ENCODE peak calls at places on chromosomes 12 and 14, in four cellular contexts. C is H1, X is WTC11, Q is K562. V is an unnamed sample.

GRCh38 chr14:63644741-63645140 is 3.1 kb upstream of the WDR89 start:
- DNase-seq in Q (no peak), C (no peak), X (no peak), V (no peak)

GRCh38 chr14:21395450-21395849 is 11.6 kb upstream of the SUPT16H start:
- DNase-seq in C (no peak), Q (no peak), X (no peak), V (no peak)

GRCh38 chr14:105430535-105430934 is 10.9 kb downstream of the MTA1 start:
- DNase-seq in Q (no peak), X (no peak), C (no peak), V (no peak)

GRCh38 chr12:107515446-107515958 is 170.1 kb upstream of the PWP1 start:
- DNase-seq in C (peak), Q (no peak), X (no peak), V (no peak)

GRCh38 chr12:58034311-58034710 is 92.9 kb downstream of the ATP23 start:
- DNase-seq in C (no peak), X (no peak), Q (no peak), V (no peak)

GRCh38 chr12:32494676-32495075 is 95.3 kb downstream of the FGD4 start:
- DNase-seq in Q (no peak), C (no peak), X (no peak), V (no peak)

GRCh38 chr12:42086021-42086420 is 58.7 kb downstream of the GXYLT1 start:
- DNase-seq in X (no peak), C (no peak), Q (no peak), V (no peak)

GRCh38 chr12:124294686-124295315 is at the start of gene RFLNA:
- DNase-seq in X (peak), Q (no peak), C (no peak), V (peak)

GRCh38 chr14:103729496-103730448 is 14.2 kb downstream of the ZFYVE21 start:
- DNase-seq in Q (peak), C (no peak), X (no peak), V (no peak)

GRCh38 chr14:93926209-93926872 is 803 bp upstream of the FAM181A start:
- DNase-seq in C (no peak), Q (no peak), X (no peak), V (no peak)

GRCh38 chr12:5452569-5452968 is 20.7 kb downstream of the NTF3 start:
- DNase-seq in X (no peak), Q (no peak), C (no peak), V (no peak)

GRCh38 chr12:53378222-53378621 is 1.8 kb upstream of the SP1 start:
- DNase-seq in Q (no peak), X (no peak), C (no peak), V (no peak)

GRCh38 chr12:110179291-110179690 is 55.1 kb downstream of the IFT81 start:
- DNase-seq in C (no peak), Q (no peak), X (no peak), V (no peak)

GRCh38 chr12:53327435-53328042 is 6.1 kb upstream of the AAAS start:
- DNase-seq in X (no peak), Q (no peak), C (no peak), V (peak)

GRCh38 chr12:48454675-48455074 is 17.7 kb upstream of the ANP32D start:
- DNase-seq in Q (peak), X (no peak), C (no peak), V (no peak)

GRCh38 chr14:98167702-98168101 is 1104.3 kb downstream of the BCL11B start:
- DNase-seq in X (no peak), C (no peak), Q (no peak), V (no peak)

GRCh38 chr14:95649230-95649629 is 37.0 kb upstream of the TCL1B start:
- DNase-seq in C (no peak), X (no peak), Q (no peak), V (no peak)

GRCh38 chr14:58772061-58772604 is 134.4 kb downstream of the DACT1 start:
- DNase-seq in Q (no peak), X (no peak), C (no peak), V (no peak)

GRCh38 chr12:108441549-108441948 is 73.5 kb upstream of the FICD start:
- DNase-seq in Q (no peak), X (no peak), C (no peak), V (no peak)

GRCh38 chr14:39229601-39230110 is 4.1 kb upstream of the MIA2 start:
- DNase-seq in C (no peak), X (no peak), Q (peak), V (no peak)

GRCh38 chr12:70606001-70606400 is 31.2 kb downstream of the PTPRB start:
- DNase-seq in X (no peak), Q (no peak), C (no peak), V (no peak)

GRCh38 chr14:105469456-105470162 is 5.0 kb upstream of the CRIP2 start:
- DNase-seq in X (no peak), Q (no peak), C (no peak), V (no peak)

GRCh38 chr12:116687888-116688287 is 50.0 kb downstream of the SPRING1 start:
- DNase-seq in X (peak), C (peak), Q (peak), V (peak)

GRCh38 chr14:101354726-101355125 is 206.6 kb upstream of the DIO3 start:
- DNase-seq in Q (no peak), X (no peak), C (no peak), V (no peak)

GRCh38 chr12:12896261-12896660 is 4.9 kb downstream of the GPRC5A start:
- DNase-seq in X (no peak), Q (no peak), C (no peak), V (no peak)

GRCh38 chr12:78096909-78097597 is 266.4 kb downstream of the NAV3 start:
- DNase-seq in X (no peak), C (no peak), Q (no peak), V (peak)

GRCh38 chr12:103013741-103014140 is 56.3 kb downstream of the ASCL1 start:
- DNase-seq in C (no peak), X (no peak), Q (no peak), V (no peak)

GRCh38 chr12:131202592-131203378 is 249.1 kb downstream of the ADGRD1 start:
- DNase-seq in C (no peak), X (no peak), Q (peak), V (peak)

GRCh38 chr12:22935090-22935489 is 310.1 kb downstream of the ETNK1 start:
- DNase-seq in C (no peak), X (peak), Q (no peak), V (no peak)

GRCh38 chr12:23834076-23834475 is 115.4 kb downstream of the SOX5 start:
- DNase-seq in Q (no peak), X (no peak), C (no peak), V (no peak)

GRCh38 chr12:112575559-112576067 is 156.9 kb downstream of the PTPN11 start:
- DNase-seq in Q (no peak), C (no peak), X (no peak), V (no peak)
- TF ChIP-seq TEAD4 in Q (no peak), C (no peak), X (no peak), V (no peak)

GRCh38 chr12:122126713-122127597 is 47.1 kb downstream of the IL31 start:
- DNase-seq in C (no peak), Q (no peak), X (no peak), V (no peak)
- TF ChIP-seq TEAD4 in C (no peak), Q (no peak), X (no peak), V (no peak)

DNA sequence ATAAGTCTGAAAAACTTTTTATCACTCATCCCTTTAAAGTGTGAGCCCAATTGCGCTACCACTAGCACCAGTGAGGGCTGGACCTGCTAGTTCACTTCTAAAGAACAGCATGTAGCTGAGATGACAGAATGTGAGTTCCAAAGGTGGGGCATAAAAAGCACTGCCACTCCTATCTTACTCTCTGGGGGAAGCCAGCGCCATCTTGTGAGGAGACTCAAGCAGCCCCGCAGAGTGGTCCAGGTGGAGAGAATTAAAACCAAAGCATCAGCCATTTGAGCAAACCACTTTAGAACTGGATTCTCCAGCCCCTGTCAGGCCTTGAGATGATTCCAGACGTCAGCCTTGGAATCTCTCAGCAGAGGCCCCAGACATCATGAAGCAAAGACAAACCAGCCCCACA is 39.9 kb downstream of the TMEM132D start:
- DNase-seq in X (no peak), Q (no peak), C (no peak), V (no peak)
- TF ChIP-seq TEAD4 in X (no peak), Q (no peak), C (no peak), V (no peak)

DNA sequence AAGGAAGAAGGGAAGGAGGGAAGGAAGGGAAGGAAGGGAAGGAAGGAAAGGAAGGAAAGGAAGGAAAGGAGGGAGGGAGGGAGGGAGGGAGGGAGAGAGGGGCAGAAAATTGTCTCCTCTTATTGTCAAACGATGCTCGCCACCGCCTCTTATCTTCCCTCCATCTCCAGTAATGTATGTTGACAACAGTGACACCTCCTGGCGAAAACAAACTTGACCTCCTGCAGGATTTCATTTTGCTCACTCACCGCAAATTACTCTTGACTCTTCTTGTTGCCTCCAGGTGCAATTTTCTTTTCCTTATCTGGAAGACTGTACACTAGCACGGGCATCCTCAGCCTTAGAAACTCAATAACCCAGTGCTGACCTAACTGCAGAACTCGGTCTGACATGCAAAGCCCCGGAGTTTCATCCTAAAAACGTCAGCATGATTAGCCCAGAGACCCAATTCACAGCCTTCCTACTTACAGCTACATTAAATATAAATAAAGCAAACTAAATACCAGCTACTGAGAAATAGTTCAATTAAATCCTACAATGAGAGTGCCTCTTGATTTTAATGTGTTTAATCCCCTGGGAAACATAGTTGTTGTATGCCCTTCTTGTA is 512.4 kb upstream of the TMPO start:
- DNase-seq in X (peak), C (peak), Q (peak), V (peak)
- TF ChIP-seq TEAD4 in X (no peak), C (no peak), Q (no peak), V (no peak)

GRCh38 chr12:3491938-3492867 is 1.2 kb downstream of the PRMT8 start:
- DNase-seq in X (peak), Q (peak), C (peak), V (peak)

GRCh38 chr12:3493225-3494049 is 2.4 kb downstream of the PRMT8 start:
- DNase-seq in X (peak), Q (no peak), C (no peak), V (peak)

GRCh38 chr12:3489057-3489456 is 1.9 kb upstream of the PRMT8 start:
- DNase-seq in Q (no peak), C (no peak), X (no peak), V (no peak)

GRCh38 chr12:3492868-3493224 is 1.8 kb downstream of the PRMT8 start:
- DNase-seq in Q (no peak), C (no peak), X (no peak), V (no peak)

GRCh38 chr12:3490848-3491382 is at the start of gene PRMT8:
- DNase-seq in X (peak), C (no peak), Q (no peak), V (peak)
- TF ChIP-seq TEAD4 in X (no peak), C (no peak), Q (no peak), V (no peak)

DNA sequence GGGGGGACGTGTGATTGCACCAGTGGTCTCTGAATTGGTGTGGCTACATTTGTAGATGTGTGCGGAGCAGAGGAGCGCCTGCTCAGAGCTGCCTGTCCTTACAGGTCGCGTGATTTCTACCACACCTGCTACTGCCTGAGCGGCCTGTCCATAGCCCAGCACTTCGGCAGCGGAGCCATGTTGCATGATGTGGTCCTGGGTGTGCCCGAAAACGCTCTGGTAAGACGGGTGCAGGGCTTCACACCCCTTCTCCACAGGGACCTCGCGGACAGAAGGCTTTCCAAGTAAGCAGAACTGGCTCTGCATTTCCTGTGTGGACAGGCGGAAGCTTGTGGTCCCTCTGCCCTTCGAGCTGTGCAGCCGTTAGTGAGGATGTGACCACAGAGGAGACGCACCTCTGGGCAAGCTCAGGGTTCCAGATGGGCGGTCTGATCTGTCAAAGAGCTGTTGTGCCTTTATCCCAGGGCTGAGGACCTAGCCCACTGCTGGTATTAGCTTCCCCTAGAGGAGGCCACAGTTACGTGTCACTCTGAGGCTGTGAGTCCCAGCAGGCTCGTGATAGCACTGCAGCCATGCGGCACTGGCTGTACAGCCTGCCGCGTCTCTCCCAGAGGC is 47.7 kb downstream of the MAX start:
- DNase-seq in C (no peak), Q (no peak), X (no peak), V (no peak)
- TF ChIP-seq TEAD4 in C (no peak), Q (no peak), X (no peak), V (no peak)

GRCh38 chr14:74846168-74846567 is 29.8 kb downstream of the PROX2 start:
- DNase-seq in X (no peak), C (no peak), Q (no peak), V (no peak)

GRCh38 chr14:74840603-74841030 is 35.3 kb downstream of the PROX2 start:
- DNase-seq in C (no peak), Q (no peak), X (no peak), V (no peak)

GRCh38 chr14:74841230-74842207 is 34.4 kb downstream of the PROX2 start:
- DNase-seq in C (no peak), X (no peak), Q (no peak), V (no peak)

GRCh38 chr14:74846968-74847549 is 28.9 kb downstream of the PROX2 start:
- DNase-seq in C (no peak), Q (no peak), X (no peak), V (no peak)

GRCh38 chr14:74843653-74844052 is 32.3 kb downstream of the PROX2 start:
- DNase-seq in X (no peak), Q (no peak), C (no peak), V (peak)
- TF ChIP-seq TEAD4 in X (no peak), Q (no peak), C (no peak), V (no peak)

GRCh38 chr14:61607570-61608244 is 87.6 kb upstream of the HIF1A start:
- DNase-seq in C (no peak), X (no peak), Q (no peak), V (peak)

GRCh38 chr14:61610900-61611299 is 84.4 kb upstream of the HIF1A start:
- DNase-seq in Q (no peak), X (no peak), C (no peak), V (no peak)

GRCh38 chr14:61609885-61610284 is 85.4 kb upstream of the HIF1A start:
- DNase-seq in Q (no peak), C (no peak), X (no peak), V (no peak)

GRCh38 chr14:61608245-61609142 is 86.8 kb upstream of the HIF1A start:
- DNase-seq in X (no peak), Q (no peak), C (no peak), V (peak)

DNA sequence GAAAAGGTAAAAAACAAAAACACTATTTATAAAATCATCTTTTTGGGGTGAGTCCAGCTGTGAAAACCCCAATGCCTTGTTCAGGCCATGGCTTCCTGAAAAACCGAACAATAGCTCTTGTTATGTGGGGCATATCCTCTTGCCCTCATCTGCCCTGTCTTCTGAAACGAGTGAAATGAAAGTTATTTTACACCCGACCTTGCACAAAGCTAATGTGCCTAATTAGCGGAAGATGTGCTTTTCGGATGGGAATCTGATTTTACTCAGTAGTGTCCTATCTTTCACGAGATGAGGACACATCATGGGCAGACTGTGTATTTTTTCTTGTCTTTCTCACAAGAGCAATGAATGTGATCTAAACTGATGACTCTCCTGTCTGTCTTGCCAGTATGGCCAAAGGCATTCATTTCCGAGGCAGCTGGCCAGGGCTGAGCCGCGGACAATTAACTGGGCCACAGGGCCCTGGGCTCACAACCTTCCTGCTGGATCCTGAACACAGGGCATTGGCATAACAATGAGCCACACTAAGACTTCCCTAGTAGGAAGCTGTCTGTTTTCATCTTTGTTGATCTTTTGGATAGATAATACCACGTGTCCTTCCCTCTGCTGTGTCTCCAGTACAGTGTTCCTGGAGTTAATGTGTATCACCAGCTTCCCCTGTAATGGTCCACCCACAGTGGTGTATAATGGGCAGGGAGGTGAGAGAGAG is 86.0 kb upstream of the HIF1A start:
- DNase-seq in Q (no peak), C (peak), X (peak), V (peak)
- TF ChIP-seq TEAD4 in Q (no peak), C (no peak), X (no peak), V (no peak)

GRCh38 chr12:105316931-105317330 is 13.6 kb upstream of the C12orf75 start:
- DNase-seq in C (no peak), Q (no peak), X (no peak), V (no peak)
- TF ChIP-seq TEAD4 in C (no peak), Q (no peak), X (no peak), V (no peak)

DNA sequence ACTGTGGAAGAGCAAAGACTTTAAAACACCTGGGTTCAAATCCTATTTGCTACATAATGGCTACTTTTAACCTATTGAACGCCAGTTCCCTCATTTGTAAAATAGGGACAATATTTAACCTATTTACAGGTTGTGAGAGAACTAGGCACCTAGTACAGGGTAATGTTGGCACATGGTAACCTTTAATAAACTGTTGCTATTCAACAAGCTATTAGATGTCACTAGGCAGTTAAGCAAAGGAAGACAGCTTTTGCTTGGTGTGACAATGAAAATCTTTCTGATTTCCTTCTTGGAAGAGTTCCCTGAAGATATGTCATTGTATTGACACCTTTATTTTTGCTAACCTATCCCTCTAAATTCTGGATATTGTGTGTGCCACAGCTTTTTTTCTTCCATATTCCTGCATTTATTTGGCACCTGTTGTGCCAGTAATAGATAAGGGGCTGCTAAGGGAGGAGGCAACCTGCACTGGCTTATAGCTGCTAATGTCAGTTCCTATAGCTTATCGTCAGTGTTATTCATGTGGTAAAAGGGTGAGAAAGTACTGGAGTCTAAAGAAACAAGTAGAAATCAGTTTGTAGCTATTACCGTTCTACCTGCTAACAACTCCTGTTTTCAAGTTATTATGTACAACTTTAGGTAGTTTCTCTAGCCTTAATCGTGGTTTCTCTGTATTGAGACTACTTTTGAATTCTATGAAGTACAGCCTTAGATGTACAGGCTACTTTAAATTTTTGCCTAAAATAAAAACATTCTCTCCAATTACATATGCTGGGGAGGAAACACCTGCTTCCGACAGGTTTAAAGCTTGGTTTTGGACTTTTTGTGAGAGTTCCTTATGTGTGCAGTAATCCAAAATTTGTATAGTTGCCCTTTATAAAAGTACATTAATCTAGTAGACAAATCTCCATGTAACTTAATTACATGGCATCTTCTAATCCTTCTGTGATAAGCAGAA is 24.3 kb downstream of the HIF1A start:
- DNase-seq in Q (no peak), X (no peak), C (no peak), V (no peak)
- TF ChIP-seq TEAD4 in Q (no peak), X (no peak), C (no peak), V (no peak)